ENCODE peak calls at places on chromosomes 6 and 20, in ten cellular contexts. I is fibroblast of pulmonary artery, Q is fibroblast of mammary gland, E is endodermal cell, C is cardiac muscle cell, Y is body of pancreas, O is heart right ventricle, F is heart left ventricle, M is Peyer's patch, Z is epithelial cell of esophagus. V is an unnamed sample.

GRCh38 chr6:166465671-166466087 is 82.9 kb upstream of the MPC1 start:
- DNase-seq in I (peak; percentile 57), Q (peak; percentile 56), E (no peak), C (peak; percentile 42), Y (no peak), O (peak; percentile 38), F (peak; percentile 52), M (no peak), Z (no peak), V (no peak)

GRCh38 chr20:21725892-21726291 is 20.4 kb downstream of the PAX1 start:
- DNase-seq in I (no peak), Q (no peak), E (no peak), C (no peak), Y (no peak), O (no peak), F (no peak), M (no peak), Z (peak; percentile 30), V (no peak)

GRCh38 chr6:127191716-127192115 is 73.2 kb downstream of the RSPO3 start:
- DNase-seq in I (peak; percentile 38), Q (peak; percentile 54), E (no peak), C (no peak), Y (no peak), O (peak; percentile 25), F (no peak), M (no peak), Z (peak; percentile 58), V (peak; percentile 81)

GRCh38 chr20:33291830-33292355 is 8.9 kb downstream of the BPIFB1 start:
- DNase-seq in I (peak; percentile 17), Q (peak; percentile 20), E (peak; percentile 96), C (peak; percentile 33), Y (peak; percentile 44), O (no peak), F (peak; percentile 21), M (peak; percentile 34), Z (peak; percentile 22), V (peak; percentile 16)

GRCh38 chr20:10338781-10339180 is 95.2 kb downstream of the MKKS start:
- DNase-seq in I (no peak), Q (peak; percentile 60), E (no peak), C (no peak), Y (no peak), O (no peak), F (no peak), M (no peak), Z (no peak), V (no peak)

GRCh38 chr6:157002795-157003194 is 225.6 kb downstream of the ARID1B start:
- DNase-seq in I (no peak), Q (no peak), E (peak; percentile 45), C (no peak), Y (no peak), O (no peak), F (no peak), M (no peak), Z (no peak), V (no peak)

GRCh38 chr20:49435639-49436038 is 46.8 kb downstream of the KCNB1 start:
- DNase-seq in I (no peak), Q (no peak), E (peak; percentile 64), C (no peak), Y (no peak), O (no peak), F (no peak), M (no peak), Z (no peak), V (no peak)

GRCh38 chr6:10686901-10687300 is 7.5 kb downstream of the C6orf52 start:
- DNase-seq in I (no peak), Q (no peak), E (no peak), C (no peak), Y (no peak), O (no peak), F (no peak), M (no peak), Z (no peak), V (no peak)

GRCh38 chr6:322205-322930 is 30.1 kb downstream of the DUSP22 start:
- DNase-seq in I (no peak), Q (no peak), E (peak; percentile 64), C (no peak), Y (no peak), O (no peak), F (no peak), M (no peak), Z (no peak), V (no peak)

GRCh38 chr6:55536579-55536978 is 42.4 kb downstream of the HMGCLL1 start:
- DNase-seq in I (no peak), Q (no peak), E (no peak), C (no peak), Y (no peak), O (no peak), F (no peak), M (no peak), Z (no peak), V (no peak)

DNA sequence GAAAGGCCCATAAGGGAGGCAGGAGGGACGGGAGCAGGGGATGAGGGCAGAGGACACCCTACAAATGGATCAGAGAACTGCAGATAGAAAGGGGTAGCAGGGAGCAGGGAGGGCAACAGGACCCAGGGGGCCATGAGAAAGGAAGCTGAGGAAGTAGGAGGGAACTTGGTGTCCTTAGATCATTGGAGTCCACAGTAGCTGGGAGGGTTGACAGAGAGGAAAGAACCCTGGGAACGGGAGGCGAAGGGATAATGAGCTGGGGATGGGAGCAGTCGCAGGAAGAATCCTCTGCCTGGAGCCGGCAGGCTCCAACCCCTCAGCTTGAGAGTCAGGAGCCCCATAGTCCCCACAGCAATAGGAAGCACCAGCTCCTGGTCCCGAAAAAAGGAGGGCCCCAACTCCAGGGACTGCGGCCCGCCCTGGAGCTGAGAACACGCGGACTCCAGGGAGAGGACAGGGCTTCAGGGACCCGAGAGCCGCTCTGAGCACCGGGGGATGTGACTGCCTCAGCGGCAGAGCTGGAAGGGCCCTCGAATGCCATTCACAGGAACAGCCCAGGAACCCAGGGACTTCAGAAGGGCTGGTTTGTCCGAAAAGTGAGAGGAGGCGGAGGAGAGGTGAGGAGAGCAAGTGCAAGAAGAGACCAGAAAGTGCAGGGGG is 32.7 kb downstream of the HLA-A start:
- DNase-seq in I (no peak), Q (no peak), E (peak; percentile 73), C (no peak), Y (no peak), O (peak; percentile 42), F (no peak), M (no peak), Z (no peak), V (no peak)
- H3K4me3 ChIP-seq in I (no peak overlapping the region), Q (no peak overlapping the region), E (peak overlapping the region; percentile 54), C (no peak overlapping the region), Y (no peak overlapping the region), O (peak overlapping the region; percentile 67), F (peak overlapping the region; percentile 62), M (no peak overlapping the region), Z (no peak overlapping the region), V (no peak overlapping the region)

DNA sequence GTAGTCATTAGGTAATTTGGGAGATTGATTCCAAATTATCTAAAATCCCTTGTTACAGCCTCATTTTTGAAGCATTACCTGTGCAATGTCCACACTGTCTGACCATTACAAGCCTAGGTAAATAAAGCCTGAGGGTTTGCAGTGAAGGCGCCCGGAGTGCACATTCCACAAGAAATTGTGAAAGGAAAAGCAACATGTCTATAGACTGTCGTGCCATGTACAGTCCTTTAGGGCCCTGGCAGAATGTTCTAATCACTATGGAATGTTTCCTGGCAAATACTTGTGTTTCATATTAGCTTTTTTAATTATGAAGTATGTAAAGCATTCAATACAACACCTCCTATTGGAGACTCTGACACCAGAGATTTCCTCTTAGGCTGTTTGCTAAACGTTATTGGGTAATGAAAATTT is 28.9 kb downstream of the PREP start:
- DNase-seq in I (peak; percentile 60), Q (no peak), E (no peak), C (peak; percentile 46), Y (no peak), O (no peak), F (no peak), M (no peak), Z (peak; percentile 92), V (peak; percentile 93)
- TF ChIP-seq CTCF in I (no peak), Q (no peak), E (no peak), C (no peak), Y (no peak), O (no peak), F (no peak), M (peak; percentile 10), Z (peak; percentile 13), V (no peak)

DNA sequence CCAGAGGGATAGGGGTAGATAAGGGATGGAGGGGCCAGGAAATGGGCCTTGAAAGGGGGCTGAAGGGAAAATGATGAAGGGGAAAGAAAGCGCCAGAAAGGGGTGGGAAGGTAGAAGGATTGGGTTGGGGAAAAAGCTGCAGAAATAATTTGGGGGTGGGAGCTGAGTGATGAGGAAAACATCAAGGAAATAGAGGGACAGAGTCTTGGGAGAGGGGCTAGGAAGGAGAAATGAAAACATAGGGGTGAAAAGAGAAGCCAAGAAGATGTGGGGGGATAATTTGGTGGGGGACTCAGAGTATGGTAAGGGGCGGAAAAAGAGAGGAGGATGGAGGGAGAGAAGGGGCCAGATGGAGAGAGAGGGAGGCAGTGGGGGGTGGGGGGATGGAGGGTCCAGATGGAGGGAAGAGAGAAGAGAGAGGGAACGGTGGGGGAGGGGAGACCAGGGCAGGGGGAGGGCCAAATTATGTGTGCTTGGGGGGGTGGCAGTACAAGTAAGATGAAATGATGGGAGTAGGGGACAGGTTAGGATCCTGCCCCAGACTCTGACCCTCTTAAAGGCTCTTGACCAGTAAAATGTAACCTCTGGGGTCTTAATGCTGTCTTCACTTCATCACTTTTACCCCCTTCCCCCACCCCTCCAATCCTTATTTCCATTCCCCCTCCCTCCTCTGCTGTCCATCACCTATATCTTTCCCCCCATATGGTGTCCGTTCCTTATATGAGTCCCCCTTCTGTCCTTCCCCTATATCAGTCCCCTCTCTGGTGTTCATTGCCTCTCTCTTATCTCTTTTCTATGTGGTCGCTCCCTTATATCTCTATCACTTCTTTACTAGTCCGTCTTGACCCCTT is 853 bp downstream of the SYNGAP1 start:
- DNase-seq in I (no peak), Q (no peak), E (no peak), C (no peak), Y (no peak), O (no peak), F (no peak), M (no peak), Z (no peak), V (no peak)
- H3K4me3 ChIP-seq in I (peak overlapping the region; percentile 58), Q (peak overlapping the region; percentile 47), E (peak overlapping the region; percentile 78), C (peak overlapping the region; percentile 42), Y (no peak overlapping the region), O (no peak overlapping the region), F (peak overlapping the region; percentile 28), M (no peak overlapping the region), Z (no peak overlapping the region), V (no peak overlapping the region)

GRCh38 chr6:168817558-168818159 is 376.7 kb downstream of the SMOC2 start:
- DNase-seq in I (no peak), Q (no peak), E (no peak), C (no peak), Y (no peak), O (no peak), F (no peak), M (no peak), Z (no peak), V (no peak)

GRCh38 chr6:168819546-168819945 is 378.6 kb downstream of the SMOC2 start:
- DNase-seq in I (no peak), Q (no peak), E (no peak), C (no peak), Y (no peak), O (no peak), F (no peak), M (no peak), Z (no peak), V (no peak)

DNA sequence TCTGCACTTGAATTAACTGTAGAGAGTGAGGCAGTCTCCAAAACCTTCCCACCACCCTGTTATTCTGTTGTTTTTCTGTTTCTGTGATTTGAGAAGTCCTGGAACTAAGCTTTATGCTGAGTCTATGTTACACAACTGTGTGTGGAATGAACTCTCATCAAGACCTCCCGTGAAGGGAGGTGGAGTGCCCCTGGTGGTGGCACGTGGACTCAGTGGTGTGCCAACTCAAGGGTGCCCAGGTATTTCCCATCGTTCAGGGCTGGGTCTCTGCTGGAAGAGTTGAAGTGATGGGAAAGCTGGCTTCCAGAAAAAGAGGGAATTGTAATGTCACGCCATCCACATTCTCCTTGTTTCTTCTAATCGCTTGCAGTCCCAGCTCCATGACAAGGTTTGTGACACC is 374.2 kb downstream of the SMOC2 start:
- DNase-seq in I (no peak), Q (no peak), E (peak; percentile 64), C (peak; percentile 6), Y (no peak), O (no peak), F (no peak), M (no peak), Z (no peak), V (peak; percentile 1)
- TF ChIP-seq CTCF in I (peak; percentile 5), Q (peak; percentile 3), E (peak; percentile 75), C (peak; percentile 25), Y (no peak), O (no peak), F (no peak), M (peak; percentile 16), Z (no peak), V (no peak)

V was measured in bronchial epithelial cell.